ENCODE peak calls at places on chromosomes 11 and 22, in nine cellular contexts. L, K, D, R, P, B, O, T and H are unnamed samples.

GRCh38 chr11:43738600-43739409 is 58.3 kb downstream of the HSD17B12 start:
- DNase-seq in L (peak; percentile 79), K (peak; percentile 77), D (peak; percentile 91), R (no peak), P (no peak), B (no peak), O (no peak), T (no peak), H (peak; percentile 63)

GRCh38 chr11:120832609-120833221 is 191.2 kb upstream of the TBCEL start:
- DNase-seq in L (no peak), K (no peak), D (no peak), R (peak; percentile 23), P (no peak), B (no peak), O (no peak), T (no peak), H (no peak)

GRCh38 chr11:1425439-1425838 is 35.7 kb downstream of the BRSK2 start:
- DNase-seq in L (no peak), K (no peak), D (no peak), R (no peak), P (no peak), B (no peak), O (no peak), T (no peak), H (no peak)

GRCh38 chr22:19448076-19448607 is 631 bp upstream of the C22orf39 start:
- DNase-seq in L (peak; percentile 63), K (peak; percentile 62), D (peak; percentile 83), R (peak; percentile 65), P (peak; percentile 24), B (peak; percentile 57), O (peak; percentile 50), T (peak; percentile 59), H (no peak)

GRCh38 chr11:72589802-72590761 is 84.1 kb downstream of the PDE2A start:
- DNase-seq in L (peak; percentile 71), K (no peak), D (peak; percentile 29), R (no peak), P (peak; percentile 77), B (peak; percentile 72), O (no peak), T (peak; percentile 55), H (no peak)

GRCh38 chr22:29664731-29665130 is 55.1 kb upstream of the CABP7 start:
- DNase-seq in L (no peak), K (no peak), D (no peak), R (no peak), P (no peak), B (no peak), O (no peak), T (peak; percentile 61), H (peak; percentile 48)

GRCh38 chr11:34732831-34733230 is 111.9 kb downstream of the EHF start:
- DNase-seq in L (no peak), K (no peak), D (no peak), R (no peak), P (no peak), B (no peak), O (peak; percentile 3), T (no peak), H (no peak)

GRCh38 chr11:115784796-115785521 is 280.7 kb upstream of the CADM1 start:
- DNase-seq in L (no peak), K (no peak), D (no peak), R (no peak), P (no peak), B (no peak), O (peak; percentile 91), T (no peak), H (no peak)

GRCh38 chr22:35359380-35360065 is 21.4 kb upstream of the HMOX1 start:
- DNase-seq in L (no peak), K (no peak), D (no peak), R (no peak), P (no peak), B (no peak), O (no peak), T (no peak), H (no peak)

GRCh38 chr11:76244311-76245061 is 38.2 kb upstream of the WNT11 start:
- DNase-seq in L (no peak), K (no peak), D (no peak), R (no peak), P (no peak), B (no peak), O (no peak), T (no peak), H (no peak)

GRCh38 chr11:11960687-11961086 is 47.7 kb downstream of the DKK3 start:
- DNase-seq in L (no peak), K (no peak), D (no peak), R (no peak), P (no peak), B (peak; percentile 65), O (no peak), T (no peak), H (no peak)

GRCh38 chr11:6315811-6316425 is 4.4 kb downstream of the CAVIN3 start:
- DNase-seq in L (peak; percentile 61), K (peak; percentile 51), D (peak; percentile 64), R (no peak), P (peak; percentile 52), B (peak; percentile 55), O (peak; percentile 43), T (peak; percentile 63), H (no peak)

GRCh38 chr11:62543680-62544444 is 2.7 kb downstream of the AHNAK start:
- DNase-seq in L (no peak), K (no peak), D (no peak), R (no peak), P (no peak), B (no peak), O (no peak), T (no peak), H (no peak)

GRCh38 chr11:95512177-95512576 is 277.4 kb downstream of the FAM76B start:
- DNase-seq in L (no peak), K (peak; percentile 93), D (peak; percentile 75), R (no peak), P (no peak), B (no peak), O (no peak), T (no peak), H (no peak)

GRCh38 chr22:32636884-32637283 is 162.3 kb downstream of the FBXO7 start:
- DNase-seq in L (no peak), K (no peak), D (no peak), R (no peak), P (no peak), B (no peak), O (no peak), T (no peak), H (no peak)

GRCh38 chr11:16293204-16293681 is 63.1 kb downstream of the SOX6 start:
- DNase-seq in L (no peak), K (no peak), D (peak; percentile 5), R (no peak), P (no peak), B (no peak), O (no peak), T (no peak), H (no peak)

GRCh38 chr11:96019271-96019670 is 95.4 kb upstream of the MTMR2 start:
- DNase-seq in L (no peak), K (no peak), D (no peak), R (no peak), P (no peak), B (no peak), O (no peak), T (no peak), H (no peak)

GRCh38 chr11:61890536-61891330 is 612 bp downstream of the FADS3 start:
- DNase-seq in L (peak; percentile 67), K (peak; percentile 21), D (peak; percentile 77), R (no peak), P (no peak), B (peak; percentile 55), O (no peak), T (peak; percentile 73), H (peak; percentile 31)

GRCh38 chr11:116445108-116446047 is 327.4 kb downstream of the BUD13 start:
- DNase-seq in L (no peak), K (no peak), D (no peak), R (no peak), P (no peak), B (no peak), O (peak; percentile 19), T (no peak), H (no peak)

GRCh38 chr11:120181446-120181992 is 29.3 kb upstream of the OAF start:
- DNase-seq in L (no peak), K (no peak), D (no peak), R (no peak), P (no peak), B (peak; percentile 11), O (no peak), T (no peak), H (no peak)

GRCh38 chr11:30342736-30343166 is 19.8 kb downstream of the ARL14EP start:
- DNase-seq in L (no peak), K (no peak), D (no peak), R (no peak), P (no peak), B (no peak), O (no peak), T (no peak), H (no peak)

GRCh38 chr11:130785376-130786110 is 130.7 kb downstream of the SNX19 start:
- DNase-seq in L (no peak), K (peak; percentile 82), D (peak; percentile 45), R (no peak), P (no peak), B (no peak), O (no peak), T (peak; percentile 38), H (no peak)

GRCh38 chr11:86220654-86221053 is 23.9 kb upstream of the EED start:
- DNase-seq in L (no peak), K (no peak), D (no peak), R (no peak), P (no peak), B (no peak), O (no peak), T (no peak), H (no peak)

GRCh38 chr11:115958089-115959000 is 454.1 kb upstream of the CADM1 start:
- DNase-seq in L (no peak), K (no peak), D (no peak), R (no peak), P (no peak), B (no peak), O (peak; percentile 8), T (no peak), H (no peak)

GRCh38 chr11:84524422-84525051 is 1102.6 kb downstream of the DLG2 start:
- DNase-seq in L (no peak), K (peak; percentile 3), D (peak; percentile 41), R (no peak), P (no peak), B (no peak), O (no peak), T (peak; percentile 14), H (peak; percentile 4)

GRCh38 chr22:48896766-48897637 is 930.7 kb downstream of the BRD1 start:
- DNase-seq in L (no peak), K (no peak), D (no peak), R (no peak), P (no peak), B (peak; percentile 33), O (no peak), T (no peak), H (no peak)

GRCh38 chr22:36106910-36107309 is 53.6 kb downstream of the APOL3 start:
- DNase-seq in L (no peak), K (no peak), D (no peak), R (no peak), P (no peak), B (no peak), O (no peak), T (no peak), H (no peak)

GRCh38 chr11:86370171-86370570 is 4.5 kb upstream of the CCDC81 start:
- DNase-seq in L (no peak), K (no peak), D (no peak), R (peak; percentile 0), P (no peak), B (no peak), O (no peak), T (no peak), H (no peak)